ENCODE peak calls at places on chromosomes 6 and 20, in seven cellular contexts. One of them, this sample, is unnamed.

GRCh38 chr6:150236544-150236943 is 93.7 kb downstream of the PPP1R14C start:
- DNase-seq in ovary: no peak
- DNase-seq in uterus: no peak
- DNase-seq in breast epithelium: no peak
- DNase-seq in transverse colon: no peak
- DNase-seq in thyroid gland: peak
- DNase-seq in adrenal gland: no peak
- DNase-seq in this sample: no peak

GRCh38 chr6:96520851-96521115 is 823 bp upstream of the UFL1 start:
- DNase-seq in ovary: no peak
- DNase-seq in uterus: no peak
- DNase-seq in breast epithelium: no peak
- DNase-seq in transverse colon: no peak
- DNase-seq in thyroid gland: no peak
- DNase-seq in adrenal gland: no peak
- DNase-seq in this sample: no peak

GRCh38 chr6:143964667-143965066 is 43.4 kb downstream of the PLAGL1 start:
- DNase-seq in ovary: no peak
- DNase-seq in uterus: no peak
- DNase-seq in breast epithelium: no peak
- DNase-seq in transverse colon: no peak
- DNase-seq in thyroid gland: no peak
- DNase-seq in adrenal gland: no peak
- DNase-seq in this sample: no peak

GRCh38 chr6:28693751-28694443 is 168.2 kb downstream of the GPX5 start:
- DNase-seq in ovary: no peak
- DNase-seq in uterus: no peak
- DNase-seq in breast epithelium: no peak
- DNase-seq in transverse colon: no peak
- DNase-seq in thyroid gland: no peak
- DNase-seq in adrenal gland: no peak
- DNase-seq in this sample: no peak

GRCh38 chr6:142835787-142836186 is 109.2 kb downstream of the HIVEP2 start:
- DNase-seq in ovary: no peak
- DNase-seq in uterus: no peak
- DNase-seq in breast epithelium: no peak
- DNase-seq in transverse colon: no peak
- DNase-seq in thyroid gland: no peak
- DNase-seq in adrenal gland: no peak
- DNase-seq in this sample: no peak

GRCh38 chr6:11785449-11785951 is 6.9 kb upstream of the ADTRP start:
- DNase-seq in ovary: no peak
- DNase-seq in uterus: no peak
- DNase-seq in breast epithelium: no peak
- DNase-seq in transverse colon: no peak
- DNase-seq in thyroid gland: no peak
- DNase-seq in adrenal gland: no peak
- DNase-seq in this sample: peak

GRCh38 chr6:116168148-116168547 is 42.2 kb upstream of the COL10A1 start:
- DNase-seq in ovary: no peak
- DNase-seq in uterus: no peak
- DNase-seq in breast epithelium: no peak
- DNase-seq in transverse colon: no peak
- DNase-seq in thyroid gland: no peak
- DNase-seq in adrenal gland: no peak
- DNase-seq in this sample: no peak

GRCh38 chr6:10312445-10312844 is 102.4 kb downstream of the TFAP2A start:
- DNase-seq in ovary: no peak
- DNase-seq in uterus: no peak
- DNase-seq in breast epithelium: no peak
- DNase-seq in transverse colon: no peak
- DNase-seq in thyroid gland: no peak
- DNase-seq in adrenal gland: no peak
- DNase-seq in this sample: no peak

GRCh38 chr20:21237956-21238355 is 65.2 kb upstream of the XRN2 start:
- DNase-seq in ovary: no peak
- DNase-seq in uterus: no peak
- DNase-seq in breast epithelium: no peak
- DNase-seq in transverse colon: no peak
- DNase-seq in thyroid gland: no peak
- DNase-seq in adrenal gland: no peak
- DNase-seq in this sample: no peak

GRCh38 chr20:44091026-44091425 is 96.0 kb downstream of the JPH2 start:
- DNase-seq in ovary: no peak
- DNase-seq in uterus: no peak
- DNase-seq in breast epithelium: no peak
- DNase-seq in transverse colon: no peak
- DNase-seq in thyroid gland: no peak
- DNase-seq in adrenal gland: no peak
- DNase-seq in this sample: no peak

GRCh38 chr6:148831064-148831463 is 84.2 kb downstream of the UST start:
- DNase-seq in ovary: no peak
- DNase-seq in uterus: no peak
- DNase-seq in breast epithelium: no peak
- DNase-seq in transverse colon: no peak
- DNase-seq in thyroid gland: no peak
- DNase-seq in adrenal gland: no peak
- DNase-seq in this sample: no peak

GRCh38 chr6:30749554-30750378 is 5.4 kb upstream of the IER3 start:
- DNase-seq in ovary: no peak
- DNase-seq in uterus: no peak
- DNase-seq in breast epithelium: no peak
- DNase-seq in transverse colon: peak
- DNase-seq in thyroid gland: peak
- DNase-seq in adrenal gland: no peak
- DNase-seq in this sample: no peak

GRCh38 chr20:11676618-11677289 is 240.9 kb upstream of the BTBD3 start:
- DNase-seq in ovary: no peak
- DNase-seq in uterus: no peak
- DNase-seq in breast epithelium: no peak
- DNase-seq in transverse colon: peak
- DNase-seq in thyroid gland: peak
- DNase-seq in adrenal gland: peak
- DNase-seq in this sample: no peak

GRCh38 chr6:71855406-71855805 is 30.9 kb upstream of the RIMS1 start:
- DNase-seq in ovary: no peak
- DNase-seq in uterus: no peak
- DNase-seq in breast epithelium: no peak
- DNase-seq in transverse colon: no peak
- DNase-seq in thyroid gland: no peak
- DNase-seq in adrenal gland: no peak
- DNase-seq in this sample: no peak

GRCh38 chr6:41712651-41713103 is 22.7 kb downstream of the TFEB start:
- DNase-seq in ovary: no peak
- DNase-seq in uterus: peak
- DNase-seq in breast epithelium: peak
- DNase-seq in transverse colon: no peak
- DNase-seq in thyroid gland: peak
- DNase-seq in adrenal gland: peak
- DNase-seq in this sample: peak

DNA sequence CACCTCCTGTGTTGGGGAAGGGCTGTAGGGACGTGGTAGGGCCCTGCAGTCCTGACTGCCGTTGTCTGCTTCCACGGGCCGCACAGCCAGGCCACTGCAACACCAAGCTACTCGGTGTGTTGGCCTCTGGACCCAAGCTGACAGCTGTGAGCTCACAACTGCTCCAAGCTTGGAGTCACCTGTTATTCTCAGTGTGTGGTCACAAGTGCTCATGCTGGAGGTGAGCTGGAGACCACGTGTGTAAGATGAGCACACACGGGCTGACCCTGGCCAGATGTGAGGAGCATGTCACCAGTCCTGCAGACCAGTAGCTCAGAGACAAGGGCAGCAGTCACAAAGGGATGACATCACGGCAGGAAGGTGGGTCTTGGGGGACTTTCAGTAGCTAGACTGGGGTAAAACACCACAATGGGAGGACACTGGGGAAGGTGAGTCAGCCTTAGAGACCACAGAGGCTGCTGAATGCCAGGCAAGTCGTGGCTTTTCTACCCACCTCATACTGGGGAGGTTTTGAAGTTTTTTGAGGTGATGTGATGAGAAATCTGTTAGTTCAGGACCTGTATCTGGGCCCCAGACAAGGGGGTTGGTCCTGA is 87.3 kb downstream of the FAM120B start:
- DNase-seq in ovary: no peak
- DNase-seq in uterus: no peak
- DNase-seq in breast epithelium: no peak
- DNase-seq in transverse colon: no peak
- DNase-seq in thyroid gland: no peak
- DNase-seq in adrenal gland: no peak
- DNase-seq in this sample: no peak
- TF ChIP-seq POLR2A in ovary: no peak
- TF ChIP-seq POLR2A in uterus: no peak
- TF ChIP-seq POLR2A in breast epithelium: no peak
- TF ChIP-seq POLR2A in transverse colon: no peak
- TF ChIP-seq POLR2A in thyroid gland: no peak
- TF ChIP-seq POLR2A in adrenal gland: no peak
- TF ChIP-seq POLR2A in this sample: no peak

GRCh38 chr20:63553251-63553932 is 567 bp upstream of the FNDC11 start:
- DNase-seq in ovary: peak
- DNase-seq in uterus: peak
- DNase-seq in breast epithelium: peak
- DNase-seq in transverse colon: peak
- DNase-seq in thyroid gland: peak
- DNase-seq in adrenal gland: peak
- DNase-seq in this sample: peak
- H3K27ac ChIP-seq in ovary: no peak
- H3K27ac ChIP-seq in uterus: no peak
- H3K27ac ChIP-seq in breast epithelium: peak
- H3K27ac ChIP-seq in transverse colon: peak
- H3K27ac ChIP-seq in thyroid gland: no peak
- H3K27ac ChIP-seq in adrenal gland: no peak
- H3K27ac ChIP-seq in this sample: no peak

DNA sequence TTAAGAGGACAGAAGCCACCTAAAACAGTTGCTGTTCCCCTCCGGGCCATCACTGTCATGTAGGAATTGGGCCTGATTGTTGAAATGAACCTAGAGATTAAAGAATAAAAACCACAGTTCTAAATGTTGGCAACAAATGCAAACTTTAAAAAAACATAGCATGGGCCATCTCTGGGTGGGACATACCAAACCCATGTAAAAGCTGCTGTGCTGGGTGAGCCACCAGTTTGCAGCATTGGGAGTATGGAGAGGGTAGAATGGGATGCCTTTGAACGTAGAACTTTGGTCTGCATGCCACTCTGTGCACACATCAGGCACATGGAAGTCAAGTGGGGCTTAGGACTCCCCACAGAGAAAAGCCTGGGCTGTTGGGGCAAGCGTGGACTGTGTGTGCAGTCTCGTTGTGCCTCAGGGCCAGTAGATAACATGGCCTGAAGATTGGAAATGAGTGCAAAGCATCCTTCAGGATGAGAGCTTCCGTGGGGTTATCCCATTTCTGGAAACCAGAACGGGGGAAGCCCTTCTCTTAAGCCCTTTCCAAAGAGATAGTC is 28.1 kb downstream of the EPB41L1 start:
- DNase-seq in ovary: no peak
- DNase-seq in uterus: no peak
- DNase-seq in breast epithelium: no peak
- DNase-seq in transverse colon: no peak
- DNase-seq in thyroid gland: no peak
- DNase-seq in adrenal gland: no peak
- DNase-seq in this sample: no peak
- TF ChIP-seq POLR2A in ovary: no peak
- TF ChIP-seq POLR2A in uterus: no peak
- TF ChIP-seq POLR2A in breast epithelium: no peak
- TF ChIP-seq POLR2A in transverse colon: no peak
- TF ChIP-seq POLR2A in thyroid gland: no peak
- TF ChIP-seq POLR2A in adrenal gland: no peak
- TF ChIP-seq POLR2A in this sample: no peak

GRCh38 chr6:131937703-131938631 is 13.2 kb downstream of the CCN2 start:
- DNase-seq in ovary: no peak
- DNase-seq in uterus: peak
- DNase-seq in breast epithelium: no peak
- DNase-seq in transverse colon: no peak
- DNase-seq in thyroid gland: no peak
- DNase-seq in adrenal gland: peak
- DNase-seq in this sample: no peak
- H3K27ac ChIP-seq in ovary: no peak
- H3K27ac ChIP-seq in uterus: peak
- H3K27ac ChIP-seq in breast epithelium: peak
- H3K27ac ChIP-seq in transverse colon: no peak
- H3K27ac ChIP-seq in thyroid gland: no peak
- H3K27ac ChIP-seq in adrenal gland: no peak
- H3K27ac ChIP-seq in this sample: no peak